ENCODE peak calls at places on chromosomes 12 and 14, in five cellular contexts. B is HCT116, T is fibroblast of pulmonary artery, K is neural crest cell, C is HFFc6. O is an unnamed sample.

GRCh38 chr14:101980700-101981099 is 16.3 kb downstream of the DYNC1H1 start:
- DNase-seq in B (peak), T (peak), K (no peak), C (peak), O (peak)

GRCh38 chr12:93857279-93857894 is 180.2 kb downstream of the CRADD start:
- DNase-seq in B (no peak), T (peak), K (no peak), C (peak), O (no peak)

GRCh38 chr12:6824962-6825381 is 3.2 kb upstream of the P3H3 start:
- DNase-seq in B (no peak), T (peak), K (no peak), C (no peak), O (no peak)

GRCh38 chr12:49665384-49665783 is 41.8 kb downstream of the FMNL3 start:
- DNase-seq in B (no peak), T (no peak), K (no peak), C (no peak), O (no peak)

GRCh38 chr12:63068857-63069442 is 82.1 kb downstream of the AVPR1A start:
- DNase-seq in B (peak), T (peak), K (peak), C (peak), O (no peak)

GRCh38 chr14:104446611-104447010 is 133.0 kb upstream of the C14orf180 start:
- DNase-seq in B (no peak), T (no peak), K (no peak), C (no peak), O (no peak)

GRCh38 chr12:27193854-27194544 is 50.1 kb upstream of the STK38L start:
- DNase-seq in B (no peak), T (peak), K (no peak), C (peak), O (no peak)

GRCh38 chr12:30988887-30989286 is 62.3 kb downstream of the TSPAN11 start:
- DNase-seq in B (no peak), T (no peak), K (no peak), C (no peak), O (no peak)

GRCh38 chr12:120874547-120875245 is 29.5 kb downstream of the SPPL3 start:
- DNase-seq in B (no peak), T (no peak), K (no peak), C (no peak), O (no peak)

GRCh38 chr14:101130861-101131260 is 227.3 kb upstream of the RTL1 start:
- DNase-seq in B (no peak), T (no peak), K (no peak), C (no peak), O (no peak)

GRCh38 chr12:90959538-90960139 is 4.7 kb upstream of the CCER1 start:
- DNase-seq in B (peak), T (peak), K (peak), C (peak), O (peak)

GRCh38 chr14:94332063-94332583 is 9.0 kb upstream of the SERPINA6 start:
- DNase-seq in B (no peak), T (no peak), K (no peak), C (no peak), O (no peak)

GRCh38 chr14:80636071-80636470 is 305.5 kb downstream of the CEP128 start:
- DNase-seq in B (no peak), T (peak), K (no peak), C (peak), O (no peak)

GRCh38 chr12:114835031-114835430 is 151.1 kb upstream of the TBX3 start:
- DNase-seq in B (no peak), T (peak), K (no peak), C (peak), O (no peak)

GRCh38 chr12:132099739-132100138 is 44.4 kb downstream of the DDX51 start:
- DNase-seq in B (no peak), T (no peak), K (no peak), C (no peak), O (no peak)

GRCh38 chr12:92786045-92786444 is 83.3 kb downstream of the PLEKHG7 start:
- DNase-seq in B (no peak), T (peak), K (no peak), C (peak), O (no peak)

DNA sequence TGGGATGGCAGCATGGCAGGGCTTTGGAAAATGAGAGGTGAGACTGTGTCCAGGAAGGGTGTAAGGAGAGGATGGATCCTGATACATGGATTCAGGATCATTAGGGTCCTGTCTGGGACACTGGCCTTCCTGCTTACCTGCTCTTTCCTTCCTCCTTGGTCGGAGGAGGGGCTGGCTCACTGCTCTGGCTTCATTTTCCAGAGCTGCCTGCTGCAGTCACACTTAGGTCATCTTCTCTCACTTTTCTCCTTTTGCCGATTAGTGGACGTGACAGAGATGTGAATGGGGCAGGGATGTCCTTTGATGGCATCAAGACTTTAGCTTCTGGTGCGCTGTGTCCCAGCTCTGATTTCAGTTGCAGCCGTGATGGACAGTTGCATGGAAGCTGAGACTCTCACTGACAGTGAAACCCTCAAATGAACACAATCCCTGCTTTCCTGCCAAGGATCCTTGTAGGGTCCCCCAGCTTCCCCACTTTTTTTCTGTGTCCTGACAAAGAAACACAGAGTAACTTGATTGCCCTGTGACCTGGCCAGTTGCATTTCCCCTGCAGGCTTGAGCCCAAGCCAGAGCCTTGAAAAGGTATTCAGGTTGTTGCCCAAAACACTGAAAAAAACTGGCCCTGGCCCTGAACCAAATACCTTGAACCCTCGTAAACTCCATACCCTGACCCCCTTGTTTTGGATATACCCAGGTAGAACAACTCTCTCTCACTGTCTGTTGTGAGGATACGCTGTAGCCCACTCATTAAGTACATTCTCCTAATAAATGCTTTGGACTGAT is 756 bp upstream of the CIDEB start:
- DNase-seq in B (no peak), T (no peak), K (no peak), C (no peak), O (no peak)
- TF ChIP-seq CTCF in B (no peak), T (no peak), K (peak), C (peak), O (peak)

DNA sequence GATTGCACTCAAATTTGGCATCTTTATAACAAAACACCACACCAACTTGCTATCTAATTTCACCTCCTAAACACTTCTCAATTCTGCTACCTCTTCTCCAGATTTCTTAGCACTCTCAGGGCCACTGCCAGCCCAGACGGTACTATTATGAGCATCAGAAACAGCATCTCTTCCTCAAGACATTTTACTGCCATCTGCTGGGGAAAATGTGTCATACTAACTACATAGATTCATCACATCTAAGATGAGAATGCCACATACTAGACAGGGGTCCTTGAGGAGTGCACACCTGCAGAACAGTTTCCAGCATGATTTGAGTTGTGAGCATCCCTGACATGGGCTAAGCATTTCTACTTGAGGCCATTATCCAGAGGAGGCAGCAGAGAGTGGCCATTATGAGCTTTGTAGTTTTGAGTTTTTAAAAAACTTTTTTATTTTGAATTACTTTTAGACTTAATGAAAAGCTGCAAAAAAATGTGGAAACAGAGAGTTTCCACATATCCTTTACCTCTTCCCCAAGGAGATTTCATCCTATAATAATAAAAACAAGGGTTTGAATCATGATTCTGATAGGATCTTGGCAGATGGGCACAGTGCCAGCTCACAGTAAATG is 15.1 kb upstream of the GRIP1 start:
- DNase-seq in B (peak), T (peak), K (peak), C (peak), O (peak)
- TF ChIP-seq CTCF in B (peak), T (peak), K (peak), C (peak), O (peak)

GRCh38 chr12:61654698-61655097 is 605.5 kb upstream of the USP15 start:
- DNase-seq in B (peak), T (no peak), K (no peak), C (no peak), O (no peak)
- TF ChIP-seq CTCF in B (peak), T (no peak), K (peak), C (no peak), O (no peak)

GRCh38 chr12:110284597-110284996 is 3.5 kb downstream of the ATP2A2 start:
- DNase-seq in B (no peak), T (no peak), K (no peak), C (no peak), O (no peak)
- TF ChIP-seq CTCF in B (no peak), T (no peak), K (no peak), C (no peak), O (no peak)

GRCh38 chr12:3743803-3744202 is 9.1 kb downstream of the CRACR2A start:
- DNase-seq in B (no peak), T (peak), K (no peak), C (no peak), O (peak)

GRCh38 chr12:3741882-3742672 is 10.8 kb downstream of the CRACR2A start:
- DNase-seq in B (no peak), T (no peak), K (no peak), C (no peak), O (no peak)

GRCh38 chr12:3746758-3747157 is 6.2 kb downstream of the CRACR2A start:
- DNase-seq in B (no peak), T (no peak), K (no peak), C (no peak), O (no peak)

GRCh38 chr12:3745152-3745551 is 7.8 kb downstream of the CRACR2A start:
- DNase-seq in B (no peak), T (no peak), K (no peak), C (no peak), O (no peak)

DNA sequence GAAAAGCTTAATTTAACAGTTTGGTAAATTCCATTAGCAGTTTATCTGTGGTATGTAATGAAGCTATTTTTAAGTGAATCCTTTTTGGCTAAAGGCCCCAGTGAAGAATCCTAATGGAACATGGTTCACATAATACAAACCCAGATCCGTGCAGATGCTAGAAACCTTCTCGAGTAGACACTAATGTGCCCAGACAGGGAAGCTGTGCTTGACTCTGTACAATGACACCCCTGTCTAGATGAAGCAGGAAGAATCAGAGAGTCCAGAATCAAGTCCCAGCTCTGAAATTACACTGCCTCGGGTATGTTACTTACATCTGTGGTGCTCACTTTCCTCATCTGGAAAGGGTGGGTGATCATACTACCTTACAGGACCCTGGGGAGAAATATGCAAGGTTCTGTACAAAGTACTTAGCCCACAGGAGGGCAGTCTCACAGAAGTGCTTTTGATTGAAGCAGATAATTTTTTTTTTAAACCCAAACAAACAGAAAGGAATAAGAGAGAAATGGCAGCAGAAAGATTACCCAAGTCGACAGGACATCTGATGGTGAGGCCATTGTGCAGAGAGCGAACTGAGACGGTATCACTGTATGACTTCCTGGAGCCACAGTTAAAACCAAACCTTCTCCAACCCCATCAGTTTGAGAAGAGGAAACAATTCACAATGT is 8.6 kb downstream of the CRACR2A start:
- DNase-seq in B (no peak), T (no peak), K (no peak), C (no peak), O (no peak)
- TF ChIP-seq CTCF in B (no peak), T (no peak), K (no peak), C (no peak), O (no peak)

GRCh38 chr12:130568546-130568945 is 147.6 kb downstream of the RIMBP2 start:
- DNase-seq in B (no peak), T (no peak), K (no peak), C (no peak), O (no peak)

GRCh38 chr12:130573235-130573634 is 142.9 kb downstream of the RIMBP2 start:
- DNase-seq in B (no peak), T (no peak), K (no peak), C (no peak), O (no peak)

GRCh38 chr12:130572553-130572952 is 143.5 kb downstream of the RIMBP2 start:
- DNase-seq in B (no peak), T (no peak), K (no peak), C (no peak), O (no peak)

GRCh38 chr12:130571734-130572133 is 144.4 kb downstream of the RIMBP2 start:
- DNase-seq in B (no peak), T (no peak), K (no peak), C (no peak), O (no peak)

GRCh38 chr12:130571089-130571488 is 145.0 kb downstream of the RIMBP2 start:
- DNase-seq in B (no peak), T (no peak), K (no peak), C (no peak), O (no peak)
- TF ChIP-seq CTCF in B (no peak), T (no peak), K (no peak), C (no peak), O (no peak)

GRCh38 chr12:22100952-22101748 is 55.1 kb downstream of the CMAS start:
- DNase-seq in B (peak), T (peak), K (peak), C (peak), O (peak)
- TF ChIP-seq CTCF in B (peak), T (peak), K (peak), C (peak), O (peak)

GRCh38 chr12:13864081-13864673 is 117.2 kb downstream of the GRIN2B start:
- DNase-seq in B (peak), T (peak), K (peak), C (peak), O (peak)
- TF ChIP-seq CTCF in B (peak), T (peak), K (peak), C (peak), O (peak)

GRCh38 chr14:51242545-51243490 is 2.8 kb downstream of the TMX1 start:
- DNase-seq in B (no peak), T (no peak), K (no peak), C (no peak), O (no peak)
- TF ChIP-seq CTCF in B (peak), T (no peak), K (no peak), C (peak), O (peak)

DNA sequence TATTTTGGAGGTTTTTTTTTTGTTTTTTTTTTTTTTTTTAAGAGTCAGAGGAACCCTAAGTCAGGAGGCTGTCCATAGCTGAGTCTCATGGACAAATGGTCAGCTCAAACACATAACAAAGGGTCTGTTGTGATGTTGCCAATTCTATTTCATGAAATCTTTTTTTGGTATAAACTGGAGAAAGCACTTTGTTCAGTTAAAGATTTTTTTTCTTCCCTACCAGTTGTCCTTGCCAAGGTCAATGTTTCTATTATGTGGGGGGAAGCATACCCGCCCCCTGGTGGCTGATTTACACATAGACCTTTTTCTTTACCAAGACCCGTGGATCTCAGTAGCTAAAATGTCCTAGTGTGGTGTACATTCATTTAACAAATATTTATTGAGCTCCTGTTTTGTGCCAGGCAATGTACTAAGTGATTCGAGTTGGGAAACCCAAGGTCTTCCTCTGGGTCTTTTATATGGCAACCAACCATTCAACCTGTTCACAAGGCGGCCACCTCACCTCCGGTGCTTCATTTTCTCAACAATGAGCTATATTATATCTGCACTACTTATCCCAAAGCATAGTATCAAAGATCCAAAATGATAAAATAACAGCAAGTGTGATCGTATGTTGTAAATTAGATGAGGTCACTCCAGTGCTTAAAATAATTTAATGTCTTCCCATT is 214.5 kb downstream of the PAH start:
- DNase-seq in B (peak), T (peak), K (peak), C (peak), O (peak)
- TF ChIP-seq CTCF in B (peak), T (peak), K (peak), C (peak), O (peak)

O was measured in GM10248.